ENCODE peak calls at places on chromosomes 1 and 21, in eight cellular contexts. E is left ventricle myocardium inferior; L is GM23248; Y is breast epithelium; G is CD8-positive, alpha-beta memory T cell; B is body of pancreas; D is aorta; P is effector memory CD4-positive, alpha-beta T cell. S is an unnamed sample. For H3K9me3, the result is how much of the 10 kb centered on the place peaks cover.

GRCh38 chr1:67760030-67760821 is 73.0 kb downstream of the GNG12 start:
- DNase-seq in E (peak), G (peak), B (peak), Y (peak), P (peak), D (no peak), L (peak), S (peak)

GRCh38 chr1:26597629-26598039 is 68.1 kb downstream of the RPS6KA1 start:
- DNase-seq in Y (no peak), D (no peak), L (peak), E (no peak), G (no peak), P (no peak), B (no peak), S (no peak)

GRCh38 chr1:117570988-117571409 is 34.8 kb upstream of the TENT5C start:
- DNase-seq in P (no peak), B (peak), G (no peak), D (no peak), L (no peak), E (no peak), Y (peak), S (peak)

GRCh38 chr1:117512728-117513321 is 93.0 kb upstream of the TENT5C start:
- DNase-seq in D (no peak), Y (no peak), B (no peak), E (no peak), G (no peak), P (no peak), L (peak), S (no peak)

GRCh38 chr1:239558992-239559391 is 172.6 kb downstream of the CHRM3 start:
- DNase-seq in Y (no peak), G (no peak), B (no peak), D (no peak), P (no peak), L (no peak), E (no peak), S (no peak)

GRCh38 chr1:220336391-220337065 is 64.3 kb upstream of the RAB3GAP2 start:
- DNase-seq in G (no peak), D (no peak), P (no peak), L (no peak), B (no peak), Y (no peak), E (no peak), S (no peak)

GRCh38 chr1:9591669-9592509 is 3.2 kb downstream of the TMEM201 start:
- DNase-seq in Y (no peak), G (no peak), D (peak), P (no peak), L (no peak), B (peak), E (no peak), S (no peak)

GRCh38 chr1:10105484-10105883 is 72.7 kb downstream of the UBE4B start:
- DNase-seq in P (no peak), E (peak), L (no peak), B (no peak), Y (no peak), G (no peak), D (no peak), S (no peak)

GRCh38 chr1:43764581-43764980 is 57.2 kb downstream of the ST3GAL3 start:
- DNase-seq in P (no peak), Y (no peak), D (no peak), E (no peak), L (no peak), G (no peak), B (no peak), S (no peak)

GRCh38 chr1:153260980-153261792 is 1.7 kb downstream of the LORICRIN start:
- DNase-seq in G (peak), Y (no peak), L (peak), D (peak), E (peak), B (peak), P (no peak), S (peak)

GRCh38 chr1:101238041-101238515 is 1.3 kb downstream of the S1PR1 start:
- DNase-seq in G (peak), P (peak), Y (no peak), B (no peak), E (no peak), D (no peak), L (peak), S (no peak)

GRCh38 chr1:175152006-175152652 is 40.4 kb downstream of the KIAA0040 start:
- DNase-seq in B (peak), P (peak), Y (peak), G (peak), D (peak), L (peak), E (peak), S (peak)

GRCh38 chr1:180912211-180912800 is 391 bp upstream of the KIAA1614 start:
- DNase-seq in Y (no peak), P (no peak), B (no peak), D (no peak), G (no peak), E (no peak), L (peak), S (peak)

GRCh38 chr1:244970236-244970652 is 105.9 kb upstream of the HNRNPU start:
- DNase-seq in D (peak), E (peak), P (peak), L (peak), B (peak), Y (peak), G (no peak), S (no peak)

GRCh38 chr1:209335090-209335692 is 248.3 kb upstream of the CAMK1G start:
- DNase-seq in B (peak), P (no peak), E (no peak), G (no peak), L (peak), Y (no peak), D (no peak), S (no peak)

GRCh38 chr21:17930102-17930501 is 110.9 kb upstream of the C21orf91 start:
- DNase-seq in Y (no peak), E (no peak), P (no peak), B (no peak), D (no peak), G (no peak), L (no peak), S (no peak)

GRCh38 chr1:24927886-24928630 is 2.0 kb downstream of the RUNX3 start:
- DNase-seq in E (no peak), P (no peak), D (no peak), Y (no peak), B (no peak), G (no peak), L (no peak), S (no peak)

GRCh38 chr1:28173151-28173979 is 3.1 kb downstream of the PTAFR start:
- DNase-seq in P (no peak), D (no peak), G (no peak), Y (no peak), E (no peak), L (peak), B (no peak), S (no peak)

GRCh38 chr1:110982320-110982719 is 18.6 kb upstream of the LRIF1 start:
- DNase-seq in B (no peak), P (no peak), Y (no peak), D (no peak), E (no peak), L (no peak), G (no peak), S (no peak)

GRCh38 chr1:41431490-41432350 is 52.8 kb downstream of the EDN2 start:
- DNase-seq in G (no peak), B (peak), D (peak), Y (no peak), E (peak), P (no peak), L (no peak), S (peak)

GRCh38 chr1:219461891-219462528 is 150.9 kb downstream of the ZC3H11B start:
- DNase-seq in L (peak), D (no peak), P (no peak), Y (no peak), E (no peak), B (no peak), G (no peak), S (no peak)

GRCh38 chr1:159408862-159409400 is 23.1 kb upstream of the OR10J4 start:
- DNase-seq in B (no peak), G (no peak), E (no peak), P (no peak), L (no peak), Y (no peak), D (no peak), S (no peak)

GRCh38 chr1:246709196-246709595 is 15.0 kb upstream of the SCCPDH start:
- DNase-seq in Y (no peak), D (no peak), P (no peak), L (no peak), B (no peak), E (no peak), G (no peak), S (no peak)

GRCh38 chr1:68329096-68329835 is 96.9 kb upstream of the WLS start:
- DNase-seq in D (no peak), L (no peak), P (no peak), B (no peak), Y (no peak), E (no peak), G (no peak), S (no peak)

GRCh38 chr1:152495066-152495675 is 15.4 kb upstream of the LCE5A start:
- DNase-seq in G (no peak), E (no peak), D (no peak), Y (no peak), B (no peak), P (no peak), L (peak), S (no peak)

GRCh38 chr1:45187735-45188134 is 18.7 kb downstream of the ZSWIM5 start:
- DNase-seq in G (no peak), D (no peak), L (peak), B (no peak), Y (no peak), P (no peak), E (no peak), S (no peak)

GRCh38 chr1:248853668-248854375 is 5.1 kb downstream of the ZNF692 start:
- DNase-seq in B (no peak), E (no peak), L (no peak), Y (no peak), G (peak), D (no peak), P (no peak), S (no peak)

GRCh38 chr1:32142446-32143301 is 34.8 kb downstream of the KPNA6 start:
- DNase-seq in G (no peak), B (peak), Y (peak), D (no peak), P (no peak), E (peak), L (peak), S (peak)

GRCh38 chr1:232393834-232394146 is 236.1 kb downstream of the SIPA1L2 start:
- DNase-seq in Y (no peak), P (no peak), E (no peak), L (no peak), B (no peak), D (no peak), G (no peak), S (no peak)

GRCh38 chr1:36115200-36115669 is 9.8 kb downstream of the COL8A2 start:
- DNase-seq in L (peak), D (peak), G (no peak), B (no peak), Y (peak), E (peak), P (no peak), S (no peak)

GRCh38 chr1:168794057-168794456 is 65.1 kb upstream of the DPT start:
- DNase-seq in Y (no peak), G (no peak), D (no peak), B (no peak), P (no peak), L (no peak), E (no peak), S (no peak)

GRCh38 chr21:36747114-36747814 is 48.3 kb downstream of the SIM2 start:
- DNase-seq in D (peak), B (no peak), P (no peak), Y (no peak), G (no peak), E (peak), L (peak), S (no peak)

GRCh38 chr1:56403321-56403720 is 176.0 kb downstream of the PLPP3 start:
- DNase-seq in B (no peak), L (no peak), Y (no peak), G (no peak), E (no peak), P (no peak), D (no peak), S (no peak)

GRCh38 chr1:200317236-200317635 is 92.6 kb downstream of the ZNF281 start:
- DNase-seq in D (no peak), P (no peak), L (peak), Y (no peak), E (no peak), G (no peak), B (no peak), S (no peak)

GRCh38 chr21:42309753-42310213 is 5.4 kb downstream of the TFF3 start:
- DNase-seq in P (peak), E (peak), L (peak), G (peak), D (no peak), B (peak), Y (no peak), S (no peak)

GRCh38 chr1:30765610-30766434 is 8.2 kb upstream of the LAPTM5 start:
- DNase-seq in D (no peak), L (no peak), G (no peak), Y (no peak), P (no peak), E (no peak), B (no peak), S (no peak)

GRCh38 chr1:198638894-198639319 is at the start of gene PTPRC:
- DNase-seq in D (no peak), B (no peak), L (no peak), Y (no peak), P (no peak), G (no peak), E (no peak), S (no peak)
- H3K27ac ChIP-seq in D (no peak), B (peak), L (no peak), Y (no peak), P (peak), G (peak), E (peak), S (no peak)

DNA sequence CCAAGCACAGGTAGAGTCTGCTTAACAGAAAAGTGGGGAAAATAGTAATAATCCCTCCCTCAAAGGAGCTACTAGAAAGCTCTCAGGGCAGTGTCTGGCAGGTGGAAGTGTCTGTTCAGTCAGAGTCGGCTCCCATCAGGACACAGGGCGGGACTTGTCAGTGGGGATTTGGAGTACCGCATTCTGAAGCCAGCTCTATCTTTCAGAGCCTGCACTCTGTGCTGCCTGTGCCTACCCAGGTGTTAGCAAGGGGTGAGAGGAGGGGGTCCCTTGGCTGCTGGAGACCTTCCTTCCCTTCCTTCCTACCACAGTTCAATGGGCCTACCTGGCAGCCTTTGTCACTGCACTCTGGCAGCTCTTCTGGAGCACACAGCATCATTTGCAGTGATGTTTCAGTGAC is 615.5 kb downstream of the AJAP1 start:
- DNase-seq in E (no peak), Y (no peak), B (no peak), G (no peak), D (no peak), L (no peak), P (no peak), S (no peak)
- H3K9me3 ChIP-seq in E (under half), Y (under half), B (under half), G (under half), D (under half), L (under half), P (under half), S (under half)

GRCh38 chr1:201374376-201374775 is 3.1 kb downstream of the TNNT2 start:
- DNase-seq in Y (no peak), D (no peak), G (no peak), P (no peak), E (no peak), L (no peak), B (no peak), S (no peak)

GRCh38 chr1:201371841-201372240 is 5.6 kb downstream of the TNNT2 start:
- DNase-seq in P (no peak), L (no peak), Y (no peak), D (no peak), B (no peak), G (no peak), E (no peak), S (no peak)

GRCh38 chr1:201366696-201367095 is 10.8 kb downstream of the TNNT2 start:
- DNase-seq in D (no peak), G (no peak), Y (no peak), B (no peak), E (no peak), L (no peak), P (no peak), S (no peak)

GRCh38 chr1:201369209-201369608 is 8.3 kb downstream of the TNNT2 start:
- DNase-seq in P (no peak), D (no peak), L (no peak), E (no peak), G (no peak), B (no peak), Y (no peak), S (no peak)

GRCh38 chr1:201370500-201370899 is 7.0 kb downstream of the TNNT2 start:
- DNase-seq in G (no peak), E (no peak), B (no peak), Y (no peak), P (no peak), D (no peak), L (no peak), S (no peak)
- H3K27ac ChIP-seq in G (no peak), E (peak), B (no peak), Y (no peak), P (no peak), D (no peak), L (no peak), S (no peak)

DNA sequence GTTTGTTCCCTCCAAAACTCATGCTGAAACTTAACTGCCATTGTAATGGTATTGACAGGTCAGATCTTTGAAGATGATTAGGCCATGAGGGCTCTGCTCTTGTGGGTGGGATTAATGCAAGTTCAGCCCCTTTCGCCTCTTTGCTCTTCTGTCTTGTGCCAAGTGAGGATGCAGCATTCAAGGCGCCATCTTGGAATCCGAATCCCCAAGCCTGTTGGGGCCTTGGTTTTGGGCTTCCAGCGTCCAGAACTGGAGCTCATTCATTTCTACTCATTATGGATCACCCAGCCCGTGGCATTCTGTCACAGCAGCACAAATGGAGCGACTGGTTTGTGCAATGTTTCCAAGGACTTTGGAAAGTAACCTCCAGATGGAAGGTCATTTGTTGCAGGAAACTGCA is 5.6 kb downstream of the TTC34 start:
- DNase-seq in E (no peak), Y (no peak), B (no peak), D (peak), G (no peak), L (no peak), P (no peak), S (no peak)
- H3K9me3 ChIP-seq in E (half or more), Y (under half), B (under half), D (under half), G (under half), L (under half), P (under half), S (under half)

GRCh38 chr1:61539720-61540462 is 185.1 kb downstream of the TM2D1 start:
- DNase-seq in G (no peak), D (no peak), B (no peak), Y (peak), L (peak), P (no peak), E (no peak), S (peak)
- H3K27ac ChIP-seq in G (no peak), D (no peak), B (no peak), Y (no peak), L (no peak), P (no peak), E (no peak), S (no peak)

GRCh38 chr1:228299901-228300300 is 92.1 kb downstream of the OBSCN start:
- DNase-seq in B (peak), D (no peak), E (no peak), L (no peak), G (no peak), P (no peak), Y (no peak), S (no peak)

GRCh38 chr1:228297242-228297641 is 89.4 kb downstream of the OBSCN start:
- DNase-seq in Y (no peak), B (no peak), L (no peak), P (no peak), D (no peak), E (no peak), G (no peak), S (no peak)

GRCh38 chr1:228297822-228298221 is 90.0 kb downstream of the OBSCN start:
- DNase-seq in D (no peak), B (no peak), E (peak), G (no peak), L (no peak), Y (no peak), P (no peak), S (no peak)

GRCh38 chr1:228298471-228298870 is 90.6 kb downstream of the OBSCN start:
- DNase-seq in G (no peak), L (no peak), D (peak), B (no peak), Y (no peak), P (no peak), E (no peak), S (no peak)

DNA sequence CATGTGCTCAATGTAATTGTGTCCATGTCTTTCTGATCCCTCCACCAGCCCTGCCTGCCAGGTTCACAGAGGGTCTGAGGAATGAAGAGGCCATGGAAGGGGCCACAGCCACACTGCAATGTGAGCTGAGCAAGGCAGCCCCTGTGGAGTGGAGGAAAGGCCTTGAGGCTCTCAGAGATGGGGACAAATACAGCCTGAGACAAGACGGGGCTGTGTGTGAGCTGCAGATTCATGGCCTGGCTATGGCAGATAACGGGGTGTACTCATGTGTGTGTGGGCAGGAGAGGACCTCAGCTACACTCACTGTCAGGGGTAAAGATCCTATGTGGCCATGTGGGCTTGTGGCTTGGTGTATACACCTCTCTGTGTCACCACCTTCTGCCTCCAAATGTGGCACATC is 91.4 kb downstream of the OBSCN start:
- DNase-seq in E (no peak), D (no peak), L (no peak), P (no peak), G (no peak), Y (no peak), B (no peak), S (no peak)
- H3K9me3 ChIP-seq in E (under half), D (under half), L (under half), P (under half), G (under half), Y (under half), B (under half), S (under half)

GRCh38 chr1:11979453-11979817 is 809 bp upstream of the MFN2 start:
- DNase-seq in D (peak), P (no peak), Y (peak), B (no peak), G (no peak), L (peak), E (no peak), S (no peak)

GRCh38 chr1:11979818-11980675 is at the start of gene MFN2:
- DNase-seq in G (peak), D (peak), B (peak), L (peak), E (peak), Y (peak), P (peak), S (peak)

GRCh38 chr1:11980676-11980972 is 380 bp downstream of the MFN2 start:
- DNase-seq in G (no peak), Y (no peak), E (no peak), B (no peak), D (no peak), P (no peak), L (no peak), S (no peak)

GRCh38 chr1:11982010-11982392 is 1.8 kb downstream of the MFN2 start:
- DNase-seq in G (no peak), L (peak), Y (no peak), B (no peak), P (no peak), E (no peak), D (no peak), S (no peak)

GRCh38 chr1:11981378-11982009 is 1.2 kb downstream of the MFN2 start:
- DNase-seq in B (no peak), G (no peak), Y (no peak), D (no peak), E (no peak), P (no peak), L (peak), S (no peak)
- H3K27ac ChIP-seq in B (no peak), G (peak), Y (peak), D (no peak), E (peak), P (no peak), L (no peak), S (no peak)

S was measured in uterus.